ENCODE peak calls at places on chromosomes 1 and 21, in ten cellular contexts. One of them, this sample, is unnamed.

GRCh38 chr1:2972879-2973575 is 48.2 kb upstream of the ACTRT2 start:
- DNase-seq in activated CD8-positive, alpha-beta T cell treated with anti-CD3 and anti-CD28 coated beads for 36 hours: no peak
- DNase-seq in fibroblast of pulmonary artery: no peak
- DNase-seq in MM.1S: no peak
- DNase-seq in foreskin keratinocyte: no peak
- DNase-seq in RWPE1: no peak
- DNase-seq in pancreas: no peak
- DNase-seq in H9: no peak
- DNase-seq in lower lobe of right lung: no peak
- DNase-seq in HCT116: no peak
- DNase-seq in this sample: no peak

GRCh38 chr21:45948576-45949141 is 32.9 kb upstream of the COL6A1 start:
- DNase-seq in fibroblast of pulmonary artery: no peak
- DNase-seq in lower lobe of right lung: no peak
- DNase-seq in foreskin keratinocyte: no peak
- DNase-seq in H9: no peak
- DNase-seq in pancreas: no peak
- DNase-seq in RWPE1: no peak
- DNase-seq in activated CD8-positive, alpha-beta T cell treated with anti-CD3 and anti-CD28 coated beads for 36 hours: no peak
- DNase-seq in MM.1S: no peak
- DNase-seq in HCT116: no peak
- DNase-seq in this sample: no peak

GRCh38 chr1:8026976-8027747 is 1.1 kb upstream of the ERRFI1 start:
- DNase-seq in lower lobe of right lung: peak
- DNase-seq in MM.1S: no peak
- DNase-seq in H9: peak
- DNase-seq in foreskin keratinocyte: no peak
- DNase-seq in pancreas: peak
- DNase-seq in RWPE1: no peak
- DNase-seq in activated CD8-positive, alpha-beta T cell treated with anti-CD3 and anti-CD28 coated beads for 36 hours: no peak
- DNase-seq in fibroblast of pulmonary artery: peak
- DNase-seq in HCT116: no peak
- DNase-seq in this sample: no peak

GRCh38 chr1:167117225-167117624 is 23.4 kb downstream of the STYXL2 start:
- DNase-seq in lower lobe of right lung: no peak
- DNase-seq in pancreas: no peak
- DNase-seq in RWPE1: no peak
- DNase-seq in activated CD8-positive, alpha-beta T cell treated with anti-CD3 and anti-CD28 coated beads for 36 hours: no peak
- DNase-seq in fibroblast of pulmonary artery: no peak
- DNase-seq in foreskin keratinocyte: no peak
- DNase-seq in MM.1S: no peak
- DNase-seq in HCT116: no peak
- DNase-seq in H9: no peak
- DNase-seq in this sample: no peak

GRCh38 chr1:6298940-6299465 is 38.1 kb upstream of the GPR153 start:
- DNase-seq in HCT116: no peak
- DNase-seq in H9: no peak
- DNase-seq in fibroblast of pulmonary artery: no peak
- DNase-seq in MM.1S: no peak
- DNase-seq in RWPE1: no peak
- DNase-seq in foreskin keratinocyte: no peak
- DNase-seq in pancreas: no peak
- DNase-seq in lower lobe of right lung: no peak
- DNase-seq in activated CD8-positive, alpha-beta T cell treated with anti-CD3 and anti-CD28 coated beads for 36 hours: no peak
- DNase-seq in this sample: no peak

GRCh38 chr1:65209005-65209885 is 61.2 kb downstream of the AK4 start:
- DNase-seq in HCT116: peak
- DNase-seq in foreskin keratinocyte: no peak
- DNase-seq in lower lobe of right lung: no peak
- DNase-seq in activated CD8-positive, alpha-beta T cell treated with anti-CD3 and anti-CD28 coated beads for 36 hours: peak
- DNase-seq in H9: no peak
- DNase-seq in RWPE1: peak
- DNase-seq in MM.1S: no peak
- DNase-seq in pancreas: no peak
- DNase-seq in fibroblast of pulmonary artery: peak
- DNase-seq in this sample: peak

GRCh38 chr1:23779826-23780371 is 1.7 kb downstream of the PITHD1 start:
- DNase-seq in activated CD8-positive, alpha-beta T cell treated with anti-CD3 and anti-CD28 coated beads for 36 hours: no peak
- DNase-seq in RWPE1: peak
- DNase-seq in foreskin keratinocyte: no peak
- DNase-seq in fibroblast of pulmonary artery: peak
- DNase-seq in pancreas: no peak
- DNase-seq in HCT116: no peak
- DNase-seq in MM.1S: no peak
- DNase-seq in H9: no peak
- DNase-seq in lower lobe of right lung: no peak
- DNase-seq in this sample: no peak

GRCh38 chr1:39635205-39635870 is 4.1 kb downstream of the HEYL start:
- DNase-seq in HCT116: no peak
- DNase-seq in MM.1S: no peak
- DNase-seq in activated CD8-positive, alpha-beta T cell treated with anti-CD3 and anti-CD28 coated beads for 36 hours: no peak
- DNase-seq in RWPE1: no peak
- DNase-seq in fibroblast of pulmonary artery: peak
- DNase-seq in pancreas: no peak
- DNase-seq in foreskin keratinocyte: no peak
- DNase-seq in lower lobe of right lung: no peak
- DNase-seq in H9: no peak
- DNase-seq in this sample: no peak

GRCh38 chr1:229114781-229115417 is 156.0 kb upstream of the RAB4A start:
- DNase-seq in activated CD8-positive, alpha-beta T cell treated with anti-CD3 and anti-CD28 coated beads for 36 hours: no peak
- DNase-seq in fibroblast of pulmonary artery: peak
- DNase-seq in foreskin keratinocyte: no peak
- DNase-seq in MM.1S: no peak
- DNase-seq in RWPE1: no peak
- DNase-seq in H9: peak
- DNase-seq in lower lobe of right lung: no peak
- DNase-seq in HCT116: no peak
- DNase-seq in pancreas: no peak
- DNase-seq in this sample: no peak

GRCh38 chr1:201945157-201945556 is 1.2 kb downstream of the LMOD1 start:
- DNase-seq in HCT116: no peak
- DNase-seq in pancreas: no peak
- DNase-seq in activated CD8-positive, alpha-beta T cell treated with anti-CD3 and anti-CD28 coated beads for 36 hours: no peak
- DNase-seq in fibroblast of pulmonary artery: no peak
- DNase-seq in lower lobe of right lung: no peak
- DNase-seq in MM.1S: no peak
- DNase-seq in H9: no peak
- DNase-seq in foreskin keratinocyte: no peak
- DNase-seq in RWPE1: no peak
- DNase-seq in this sample: no peak
- TF ChIP-seq CTCF in HCT116: peak
- TF ChIP-seq CTCF in pancreas: no peak
- TF ChIP-seq CTCF in activated CD8-positive, alpha-beta T cell treated with anti-CD3 and anti-CD28 coated beads for 36 hours: peak
- TF ChIP-seq CTCF in fibroblast of pulmonary artery: peak
- TF ChIP-seq CTCF in lower lobe of right lung: peak
- TF ChIP-seq CTCF in MM.1S: peak
- TF ChIP-seq CTCF in H9: peak
- TF ChIP-seq CTCF in foreskin keratinocyte: peak
- TF ChIP-seq CTCF in RWPE1: no peak
- TF ChIP-seq CTCF in this sample: no peak

DNA sequence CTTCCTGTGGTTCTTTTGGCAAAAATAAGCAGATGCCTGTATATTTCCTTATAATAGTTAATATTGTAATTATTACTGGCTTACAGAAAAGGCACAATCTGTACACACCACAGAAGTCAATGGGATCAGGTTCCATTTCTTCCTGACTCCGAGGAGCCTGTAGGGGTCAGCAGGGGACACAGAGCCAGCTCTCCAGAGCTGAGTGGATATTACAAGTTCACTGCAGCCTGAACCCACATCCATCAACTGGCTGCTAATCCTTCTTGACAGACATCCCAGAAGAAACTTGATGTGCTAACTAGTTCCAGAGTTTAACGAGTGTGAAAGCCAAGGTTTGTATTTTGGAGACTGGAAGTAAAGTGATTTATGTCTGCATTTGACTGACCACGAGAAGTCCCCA is 203.8 kb downstream of the LMX1A start:
- DNase-seq in activated CD8-positive, alpha-beta T cell treated with anti-CD3 and anti-CD28 coated beads for 36 hours: no peak
- DNase-seq in foreskin keratinocyte: no peak
- DNase-seq in pancreas: no peak
- DNase-seq in RWPE1: no peak
- DNase-seq in lower lobe of right lung: no peak
- DNase-seq in HCT116: no peak
- DNase-seq in fibroblast of pulmonary artery: no peak
- DNase-seq in H9: peak
- DNase-seq in MM.1S: no peak
- DNase-seq in this sample: peak
- TF ChIP-seq CTCF in activated CD8-positive, alpha-beta T cell treated with anti-CD3 and anti-CD28 coated beads for 36 hours: no peak
- TF ChIP-seq CTCF in foreskin keratinocyte: peak
- TF ChIP-seq CTCF in pancreas: no peak
- TF ChIP-seq CTCF in RWPE1: no peak
- TF ChIP-seq CTCF in lower lobe of right lung: no peak
- TF ChIP-seq CTCF in HCT116: peak
- TF ChIP-seq CTCF in fibroblast of pulmonary artery: no peak
- TF ChIP-seq CTCF in H9: peak
- TF ChIP-seq CTCF in MM.1S: no peak
- TF ChIP-seq CTCF in this sample: no peak

DNA sequence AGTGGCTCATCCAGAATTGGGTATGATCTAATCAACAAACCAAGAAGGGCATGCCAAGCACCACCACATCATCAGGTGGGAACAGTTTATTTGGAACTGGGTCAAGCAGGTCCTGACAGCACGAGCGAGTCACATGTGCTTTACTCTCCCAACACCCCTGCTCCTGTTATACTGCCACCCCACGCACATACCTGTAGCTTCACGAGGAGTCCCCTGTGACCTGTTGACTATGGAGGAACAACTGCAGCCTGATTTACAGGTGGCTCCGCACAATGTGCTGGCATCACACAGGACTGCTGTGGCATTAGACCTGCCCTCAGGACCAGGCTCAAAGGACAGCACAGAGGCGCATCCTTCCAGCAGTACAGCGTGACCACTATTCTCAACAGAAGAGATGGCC is 70.8 kb upstream of the LRRN2 start:
- DNase-seq in MM.1S: no peak
- DNase-seq in fibroblast of pulmonary artery: no peak
- DNase-seq in pancreas: no peak
- DNase-seq in HCT116: no peak
- DNase-seq in activated CD8-positive, alpha-beta T cell treated with anti-CD3 and anti-CD28 coated beads for 36 hours: no peak
- DNase-seq in RWPE1: no peak
- DNase-seq in lower lobe of right lung: no peak
- DNase-seq in H9: no peak
- DNase-seq in foreskin keratinocyte: no peak
- DNase-seq in this sample: no peak
- TF ChIP-seq CTCF in MM.1S: no peak
- TF ChIP-seq CTCF in fibroblast of pulmonary artery: no peak
- TF ChIP-seq CTCF in pancreas: no peak
- TF ChIP-seq CTCF in HCT116: no peak
- TF ChIP-seq CTCF in activated CD8-positive, alpha-beta T cell treated with anti-CD3 and anti-CD28 coated beads for 36 hours: no peak
- TF ChIP-seq CTCF in RWPE1: no peak
- TF ChIP-seq CTCF in lower lobe of right lung: no peak
- TF ChIP-seq CTCF in H9: no peak
- TF ChIP-seq CTCF in foreskin keratinocyte: no peak
- TF ChIP-seq CTCF in this sample: no peak

GRCh38 chr1:51566260-51566659 is 47.2 kb upstream of the EPS15 start:
- DNase-seq in MM.1S: no peak
- DNase-seq in H9: no peak
- DNase-seq in activated CD8-positive, alpha-beta T cell treated with anti-CD3 and anti-CD28 coated beads for 36 hours: no peak
- DNase-seq in fibroblast of pulmonary artery: no peak
- DNase-seq in pancreas: no peak
- DNase-seq in RWPE1: no peak
- DNase-seq in HCT116: no peak
- DNase-seq in foreskin keratinocyte: no peak
- DNase-seq in lower lobe of right lung: no peak
- DNase-seq in this sample: no peak
- TF ChIP-seq CTCF in MM.1S: no peak
- TF ChIP-seq CTCF in H9: no peak
- TF ChIP-seq CTCF in activated CD8-positive, alpha-beta T cell treated with anti-CD3 and anti-CD28 coated beads for 36 hours: no peak
- TF ChIP-seq CTCF in fibroblast of pulmonary artery: no peak
- TF ChIP-seq CTCF in pancreas: no peak
- TF ChIP-seq CTCF in RWPE1: no peak
- TF ChIP-seq CTCF in HCT116: peak
- TF ChIP-seq CTCF in foreskin keratinocyte: peak
- TF ChIP-seq CTCF in lower lobe of right lung: no peak
- TF ChIP-seq CTCF in this sample: no peak

DNA sequence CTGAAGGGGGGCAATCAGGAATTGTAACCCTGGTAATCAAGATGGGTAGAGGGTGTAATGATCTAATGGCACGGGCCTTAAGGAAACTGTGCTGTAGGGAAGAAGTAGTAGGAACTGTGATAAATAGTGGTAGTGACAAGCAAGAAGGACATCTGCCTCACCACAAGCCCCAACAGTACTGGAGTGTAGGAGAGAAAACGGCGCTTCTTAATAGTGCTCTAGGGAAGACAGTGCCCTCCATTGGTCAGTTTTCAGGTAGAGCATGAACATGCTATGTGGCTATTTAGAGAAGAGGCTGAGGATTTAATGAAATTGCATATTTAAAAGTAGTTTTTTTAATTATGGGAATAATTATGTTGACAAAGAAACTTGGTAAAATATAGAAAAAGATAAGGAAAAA is 32.2 kb downstream of the SLC30A7 start:
- DNase-seq in RWPE1: no peak
- DNase-seq in HCT116: no peak
- DNase-seq in fibroblast of pulmonary artery: peak
- DNase-seq in foreskin keratinocyte: no peak
- DNase-seq in MM.1S: no peak
- DNase-seq in lower lobe of right lung: no peak
- DNase-seq in activated CD8-positive, alpha-beta T cell treated with anti-CD3 and anti-CD28 coated beads for 36 hours: peak
- DNase-seq in H9: peak
- DNase-seq in pancreas: no peak
- DNase-seq in this sample: no peak
- TF ChIP-seq CTCF in RWPE1: no peak
- TF ChIP-seq CTCF in HCT116: peak
- TF ChIP-seq CTCF in fibroblast of pulmonary artery: peak
- TF ChIP-seq CTCF in foreskin keratinocyte: peak
- TF ChIP-seq CTCF in MM.1S: no peak
- TF ChIP-seq CTCF in lower lobe of right lung: no peak
- TF ChIP-seq CTCF in activated CD8-positive, alpha-beta T cell treated with anti-CD3 and anti-CD28 coated beads for 36 hours: peak
- TF ChIP-seq CTCF in H9: peak
- TF ChIP-seq CTCF in pancreas: no peak
- TF ChIP-seq CTCF in this sample: no peak

DNA sequence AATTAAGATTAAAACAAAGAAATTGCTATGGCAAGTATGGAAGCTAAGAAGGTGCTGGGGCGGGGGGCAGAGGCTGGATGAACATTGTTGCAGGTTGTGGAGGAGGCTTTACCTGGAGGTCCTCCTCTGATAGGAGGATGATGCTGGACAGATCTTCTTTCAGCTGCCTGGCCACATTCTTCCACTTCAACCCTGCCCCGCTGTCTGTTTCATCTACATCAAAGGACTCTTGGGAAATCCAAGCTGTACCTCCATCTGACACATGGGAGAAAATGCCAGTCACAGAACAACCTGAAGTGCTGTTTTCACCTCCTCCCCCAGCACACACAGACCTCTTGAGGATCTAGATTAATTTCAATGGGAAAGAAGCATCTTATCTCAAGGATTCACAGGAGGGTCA is 5.3 kb downstream of the DFFA start:
- DNase-seq in lower lobe of right lung: no peak
- DNase-seq in RWPE1: no peak
- DNase-seq in pancreas: no peak
- DNase-seq in foreskin keratinocyte: no peak
- DNase-seq in MM.1S: no peak
- DNase-seq in HCT116: no peak
- DNase-seq in activated CD8-positive, alpha-beta T cell treated with anti-CD3 and anti-CD28 coated beads for 36 hours: no peak
- DNase-seq in fibroblast of pulmonary artery: no peak
- DNase-seq in H9: no peak
- DNase-seq in this sample: no peak
- TF ChIP-seq CTCF in lower lobe of right lung: no peak
- TF ChIP-seq CTCF in RWPE1: no peak
- TF ChIP-seq CTCF in pancreas: no peak
- TF ChIP-seq CTCF in foreskin keratinocyte: no peak
- TF ChIP-seq CTCF in MM.1S: no peak
- TF ChIP-seq CTCF in HCT116: no peak
- TF ChIP-seq CTCF in activated CD8-positive, alpha-beta T cell treated with anti-CD3 and anti-CD28 coated beads for 36 hours: no peak
- TF ChIP-seq CTCF in fibroblast of pulmonary artery: no peak
- TF ChIP-seq CTCF in H9: no peak
- TF ChIP-seq CTCF in this sample: no peak

This sample was measured in endothelial cell.